ENCODE peak calls at places on chromosomes 11 and 22, in ten cellular contexts. M, E, C, D, F, V, I, X, S and H are unnamed samples.

GRCh38 chr22:22043296-22044078 is 60.9 kb upstream of the TOP3B start:
- DNase-seq in F (no peak), E (no peak), C (no peak), V (no peak), S (no peak), I (no peak), M (no peak), D (no peak), X (no peak), H (no peak)

GRCh38 chr11:75347781-75348613 is 3.5 kb downstream of the ARRB1 start:
- DNase-seq in F (no peak), X (no peak), M (no peak), V (no peak), S (no peak), I (peak), D (peak), E (no peak), C (no peak), H (peak)

GRCh38 chr11:7115775-7116174 is 27.0 kb downstream of the RBMXL2 start:
- DNase-seq in F (no peak), C (no peak), S (no peak), I (no peak), M (no peak), E (no peak), D (no peak), X (no peak), V (no peak), H (no peak)

GRCh38 chr11:2752204-2752772 is 52.5 kb upstream of the KCNQ1OT1 start:
- DNase-seq in E (no peak), D (no peak), M (no peak), I (no peak), X (no peak), S (no peak), C (no peak), F (no peak), V (no peak), H (no peak)

GRCh38 chr11:128291835-128292234 is 295.5 kb downstream of the ETS1 start:
- DNase-seq in E (no peak), V (no peak), M (no peak), C (peak), F (peak), I (no peak), X (no peak), S (no peak), D (no peak), H (peak)

GRCh38 chr11:30855383-30856006 is 269.3 kb upstream of the MPPED2 start:
- DNase-seq in S (no peak), M (no peak), D (no peak), V (no peak), F (no peak), C (no peak), E (peak), X (no peak), I (no peak), H (no peak)

GRCh38 chr11:65401803-65402248 is 15.4 kb downstream of the FRMD8 start:
- DNase-seq in I (no peak), S (no peak), F (no peak), E (no peak), D (no peak), V (no peak), M (no peak), C (no peak), X (no peak), H (no peak)

GRCh38 chr22:23215294-23216204 is 35.2 kb downstream of the BCR start:
- DNase-seq in V (no peak), D (peak), M (peak), X (no peak), I (no peak), S (no peak), E (no peak), F (no peak), C (no peak), H (peak)

GRCh38 chr11:34850339-34850738 is 65.8 kb downstream of the APIP start:
- DNase-seq in M (no peak), X (no peak), S (no peak), V (no peak), D (no peak), F (no peak), I (no peak), C (no peak), E (no peak), H (no peak)

GRCh38 chr22:26848244-26848920 is 191.0 kb downstream of the MIAT start:
- DNase-seq in I (no peak), V (no peak), D (no peak), S (no peak), E (no peak), M (no peak), F (no peak), C (no peak), X (no peak), H (no peak)

GRCh38 chr11:14506532-14506931 is 6.9 kb upstream of the COPB1 start:
- DNase-seq in M (no peak), D (peak), F (no peak), X (no peak), V (no peak), S (no peak), I (no peak), E (no peak), C (no peak), H (no peak)

GRCh38 chr11:93099811-93100210 is 98.0 kb downstream of the SLC36A4 start:
- DNase-seq in D (peak), S (no peak), F (no peak), M (no peak), X (no peak), V (no peak), I (no peak), E (no peak), C (no peak), H (no peak)

GRCh38 chr11:34531663-34532062 is 18.1 kb upstream of the ELF5 start:
- DNase-seq in X (no peak), S (no peak), D (no peak), E (no peak), V (no peak), C (no peak), F (no peak), M (no peak), I (no peak), H (no peak)

GRCh38 chr11:112279901-112280267 is 19.2 kb upstream of the PLET1 start:
- DNase-seq in D (no peak), X (peak), S (peak), V (peak), M (peak), C (peak), E (peak), I (peak), F (peak), H (peak)

GRCh38 chr11:72758690-72759389 is 6.6 kb upstream of the ARAP1 start:
- DNase-seq in C (no peak), V (no peak), M (no peak), E (no peak), X (no peak), D (no peak), I (peak), F (no peak), S (no peak), H (peak)

GRCh38 chr11:74677131-74677530 is 54.1 kb downstream of the CHRDL2 start:
- DNase-seq in F (no peak), V (no peak), D (no peak), I (no peak), X (peak), M (no peak), S (no peak), C (no peak), E (no peak), H (peak)

GRCh38 chr11:62752994-62753735 is 795 bp downstream of the ZBTB3 start:
- DNase-seq in X (no peak), I (no peak), F (no peak), S (no peak), C (no peak), D (no peak), M (no peak), E (no peak), V (no peak), H (peak)

GRCh38 chr22:37244114-37244921 is at the start of gene RAC2:
- DNase-seq in X (peak), V (no peak), S (peak), M (peak), I (no peak), E (no peak), C (peak), F (peak), D (no peak), H (peak)

GRCh38 chr11:12266943-12267342 is 110.4 kb upstream of the PARVA start:
- DNase-seq in V (no peak), S (peak), I (no peak), X (no peak), F (no peak), C (no peak), M (no peak), D (no peak), E (no peak), H (no peak)

GRCh38 chr11:68727783-68728182 is 23.5 kb downstream of the TESMIN start:
- DNase-seq in E (no peak), S (no peak), I (no peak), M (no peak), F (no peak), X (no peak), D (no peak), C (no peak), V (no peak), H (no peak)

GRCh38 chr11:61967924-61968757 is 707 bp upstream of the FTH1 start:
- DNase-seq in V (peak), F (peak), M (peak), I (no peak), X (peak), D (no peak), C (peak), S (peak), E (peak), H (peak)

GRCh38 chr11:120306519-120307242 is 18.4 kb upstream of the TLCD5 start:
- DNase-seq in D (peak), S (peak), M (no peak), I (no peak), X (no peak), V (no peak), E (no peak), C (no peak), F (no peak), H (peak)

GRCh38 chr22:46087816-46088277 is 62.5 kb upstream of the PPARA start:
- DNase-seq in F (no peak), M (no peak), X (peak), S (peak), C (no peak), V (peak), E (no peak), I (no peak), D (peak), H (peak)

GRCh38 chr11:33515347-33515746 is 185.3 kb downstream of the C11orf91 start:
- DNase-seq in F (no peak), C (no peak), E (no peak), S (no peak), M (no peak), V (no peak), D (peak), I (no peak), X (no peak), H (no peak)

GRCh38 chr11:35158371-35159081 is 19.6 kb downstream of the CD44 start:
- DNase-seq in C (no peak), F (no peak), X (no peak), V (no peak), S (no peak), D (no peak), M (no peak), I (no peak), E (no peak), H (peak)

GRCh38 chr11:35303596-35304392 is 115.6 kb downstream of the SLC1A2 start:
- DNase-seq in X (peak), S (no peak), F (no peak), E (peak), C (no peak), I (no peak), D (peak), M (no peak), V (peak), H (peak)

GRCh38 chr22:47065756-47066615 is 303.5 kb downstream of the TBC1D22A start:
- DNase-seq in M (no peak), E (no peak), F (no peak), X (no peak), C (no peak), V (no peak), S (no peak), I (no peak), D (no peak), H (no peak)

GRCh38 chr11:69293819-69294505 is at the start of gene MYEOV:
- DNase-seq in E (peak), X (peak), C (no peak), F (peak), S (peak), D (no peak), M (no peak), V (no peak), I (no peak), H (peak)

GRCh38 chr11:129855086-129855485 is 39.4 kb downstream of the TMEM45B start:
- DNase-seq in X (no peak), D (no peak), C (no peak), V (no peak), M (no peak), I (no peak), F (no peak), S (no peak), E (no peak), H (no peak)

GRCh38 chr11:63765688-63766241 is 2.8 kb downstream of the ZFTA start:
- DNase-seq in E (no peak), S (peak), X (peak), I (no peak), D (no peak), M (no peak), F (no peak), V (no peak), C (no peak), H (peak)

GRCh38 chr11:45651841-45652745 is 13.3 kb downstream of the CHST1 start:
- DNase-seq in X (peak), D (no peak), I (no peak), V (no peak), F (no peak), C (no peak), S (no peak), E (no peak), M (no peak), H (no peak)

GRCh38 chr11:45936655-45937054 is 14.2 kb downstream of the LARGE2 start:
- DNase-seq in I (no peak), F (no peak), M (no peak), V (no peak), X (no peak), D (no peak), E (no peak), C (no peak), S (no peak), H (no peak)

GRCh38 chr11:126413843-126414405 is 58.4 kb downstream of the ST3GAL4 start:
- DNase-seq in E (no peak), M (no peak), F (no peak), I (no peak), D (no peak), S (no peak), X (no peak), V (no peak), C (no peak), H (no peak)